ENCODE peak calls at places on chromosomes 3 and 15, in four cellular contexts. V is HCT116, W is keratinocyte, Q is GM23338. G is an unnamed sample.

GRCh38 chr15:74906193-74906449 is 530 bp downstream of the FAM219B start:
- DNase-seq in V (no peak), W (no peak), Q (peak; percentile 57), G (peak; percentile 35)

GRCh38 chr3:13215940-13216546 is 142.8 kb upstream of the IQSEC1 start:
- DNase-seq in Q (no peak), V (peak; percentile 31), W (no peak), G (peak; percentile 80)

GRCh38 chr15:41695750-41696436 is 35.7 kb downstream of the MGA start:
- DNase-seq in V (peak; percentile 24), W (no peak), Q (peak; percentile 45), G (no peak)

GRCh38 chr3:12545473-12545791 is at the start of gene MKRN2OS:
- DNase-seq in W (peak; percentile 45), Q (peak; percentile 92), V (peak; percentile 29), G (peak; percentile 81)

GRCh38 chr3:52093751-52094525 is 37.6 kb upstream of the DUSP7 start:
- DNase-seq in V (no peak), Q (no peak), W (no peak), G (no peak)

GRCh38 chr15:41115088-41115651 is 910 bp downstream of the INO80 start:
- DNase-seq in V (peak; percentile 37), Q (peak; percentile 80), W (peak; percentile 25), G (no peak)

GRCh38 chr15:70505411-70505919 is 257.9 kb downstream of the UACA start:
- DNase-seq in Q (no peak), W (peak; percentile 88), V (peak; percentile 75), G (peak; percentile 74)

GRCh38 chr3:95200384-95200783 is 1137.5 kb downstream of the NSUN3 start:
- DNase-seq in W (no peak), Q (no peak), V (no peak), G (no peak)

GRCh38 chr15:77702211-77702957 is 69.7 kb upstream of the LINGO1 start:
- DNase-seq in V (no peak), Q (peak; percentile 93), W (no peak), G (peak; percentile 35)

GRCh38 chr3:196180346-196180745 is 30.9 kb downstream of the ZDHHC19 start:
- DNase-seq in Q (no peak), W (no peak), V (no peak), G (no peak)

GRCh38 chr15:93135997-93136397 is 47.0 kb upstream of the RGMA start:
- DNase-seq in W (no peak), Q (no peak), V (no peak), G (no peak)

GRCh38 chr3:141405581-141405980 is 37.3 kb downstream of the ZBTB38 start:
- DNase-seq in Q (no peak), W (no peak), V (no peak), G (no peak)

GRCh38 chr3:64267774-64268604 is 42.7 kb upstream of the PRICKLE2 start:
- DNase-seq in V (no peak), Q (peak; percentile 88), W (no peak), G (peak; percentile 22)

GRCh38 chr3:29694783-29695182 is 413.9 kb downstream of the RBMS3 start:
- DNase-seq in W (peak; percentile 72), V (peak; percentile 42), Q (peak; percentile 48), G (peak; percentile 43)

GRCh38 chr3:23666818-23667217 is 138.9 kb upstream of the UBE2E1 start:
- DNase-seq in W (no peak), V (no peak), Q (no peak), G (no peak)

GRCh38 chr3:169243122-169243521 is 420.4 kb downstream of the MECOM start:
- DNase-seq in V (no peak), Q (no peak), W (no peak), G (no peak)

GRCh38 chr3:187918081-187918644 is 172.9 kb upstream of the BCL6 start:
- DNase-seq in Q (peak; percentile 22), W (no peak), V (no peak), G (no peak)

GRCh38 chr3:72891053-72891855 is 3.4 kb downstream of the GXYLT2 start:
- DNase-seq in Q (no peak), W (peak; percentile 49), V (no peak), G (peak; percentile 41)

GRCh38 chr15:87959080-87959479 is 297.5 kb downstream of the NTRK3 start:
- DNase-seq in Q (peak; percentile 59), V (no peak), W (no peak), G (no peak)

GRCh38 chr15:55226127-55226526 is 29.4 kb upstream of the RSL24D1 start:
- DNase-seq in V (no peak), W (no peak), Q (no peak), G (no peak)

GRCh38 chr3:108471346-108471935 is 39.0 kb downstream of the MYH15 start:
- DNase-seq in V (peak; percentile 68), Q (no peak), W (no peak), G (peak; percentile 24)

GRCh38 chr3:101521251-101521701 is 8.3 kb upstream of the SENP7 start:
- DNase-seq in Q (no peak), V (no peak), W (no peak), G (no peak)

GRCh38 chr3:72702997-72703396 is 145.2 kb downstream of the SHQ1 start:
- DNase-seq in V (no peak), W (no peak), Q (no peak), G (no peak)

GRCh38 chr3:62238003-62238402 is 135.3 kb downstream of the FEZF2 start:
- DNase-seq in W (no peak), V (no peak), Q (no peak), G (no peak)

GRCh38 chr3:129552287-129553050 is 9.5 kb downstream of the H1-8 start:
- DNase-seq in Q (no peak), V (no peak), W (no peak), G (no peak)

DNA sequence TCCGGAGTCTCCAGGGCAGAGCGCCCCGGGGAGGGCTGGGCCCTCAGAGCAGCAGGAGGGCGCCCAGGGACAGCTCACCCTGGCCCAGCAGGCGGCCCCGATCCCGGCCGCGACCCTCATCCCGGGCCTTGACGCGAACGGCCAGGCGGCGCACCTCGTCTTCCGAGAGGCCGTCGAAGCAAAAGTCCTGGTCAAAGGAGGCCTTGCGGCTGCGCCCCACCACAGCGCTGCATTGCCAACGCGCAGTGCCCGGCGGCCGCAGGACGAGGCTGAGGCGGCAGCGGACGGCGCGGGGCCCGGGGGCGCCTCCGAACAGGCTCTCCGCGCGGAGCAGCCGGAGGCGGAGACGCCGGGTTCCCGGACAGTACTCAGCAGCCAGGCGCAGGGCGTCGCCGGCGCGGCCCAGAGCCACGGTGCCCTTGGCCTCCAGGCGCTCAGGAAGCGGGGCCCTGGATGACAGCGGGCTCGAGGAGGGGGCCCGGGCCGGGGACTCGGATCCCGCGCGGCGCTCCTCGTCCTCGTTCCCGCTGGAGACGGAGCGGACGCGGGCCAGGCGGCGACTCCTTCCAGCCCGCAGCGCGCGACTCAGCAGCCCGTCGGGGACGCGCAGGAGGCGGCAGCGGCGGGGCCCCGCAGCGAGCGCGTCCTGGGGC is 1.1 kb downstream of the C2CD4B start:
- DNase-seq in W (no peak), Q (peak; percentile 68), V (no peak), G (no peak)
- TF ChIP-seq EZH2 in W (peak; percentile 88), Q (peak; percentile 9), V (no peak), G (no peak)

DNA sequence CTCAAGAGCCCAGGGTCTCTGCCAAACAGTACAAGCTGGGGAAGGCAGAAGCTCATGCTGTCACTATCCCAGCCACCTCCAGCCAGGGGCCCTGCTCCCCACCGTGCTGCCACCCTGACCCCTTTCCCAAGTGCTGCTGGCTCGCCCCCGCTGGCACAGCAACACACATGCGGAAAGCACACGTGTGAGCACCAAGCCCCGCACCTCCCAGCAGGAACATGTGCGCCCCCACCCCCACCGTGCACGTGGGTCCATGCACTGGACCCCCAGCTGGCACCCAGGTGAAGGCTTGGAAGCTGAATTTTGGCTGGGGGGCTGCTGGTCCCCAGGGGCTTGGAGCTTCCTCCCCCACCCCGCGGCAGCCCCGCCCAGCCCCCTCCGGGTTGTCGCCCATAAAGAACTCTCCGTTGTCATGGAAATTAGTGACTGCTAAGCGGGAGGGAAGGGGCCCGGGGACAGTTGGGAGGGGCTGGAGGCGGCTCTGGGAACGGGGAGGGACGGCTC is 703 bp downstream of the CAMKV start:
- DNase-seq in W (no peak), Q (peak; percentile 80), V (no peak), G (no peak)
- TF ChIP-seq EZH2 in W (no peak), Q (no peak), V (no peak), G (no peak)

GRCh38 chr3:137771401-137772230 is 7.5 kb downstream of the SOX14 start:
- DNase-seq in V (no peak), Q (peak; percentile 72), W (no peak), G (no peak)
- TF ChIP-seq EZH2 in V (no peak), Q (peak; percentile 89), W (peak; percentile 97), G (no peak)

GRCh38 chr15:96359772-96360498 is 29.4 kb downstream of the NR2F2 start:
- DNase-seq in W (no peak), V (no peak), Q (peak; percentile 69), G (no peak)

GRCh38 chr15:96356494-96357455 is 26.3 kb downstream of the NR2F2 start:
- DNase-seq in Q (peak; percentile 87), W (no peak), V (peak; percentile 72), G (peak; percentile 67)

GRCh38 chr15:96359371-96359771 is 28.9 kb downstream of the NR2F2 start:
- DNase-seq in V (no peak), Q (peak; percentile 45), W (no peak), G (no peak)

GRCh38 chr15:96358795-96359190 is 28.3 kb downstream of the NR2F2 start:
- DNase-seq in V (no peak), W (no peak), Q (no peak), G (no peak)

GRCh38 chr15:96358006-96358794 is 27.7 kb downstream of the NR2F2 start:
- DNase-seq in W (no peak), Q (peak; percentile 45), V (no peak), G (no peak)
- TF ChIP-seq EZH2 in W (no peak), Q (peak; percentile 79), V (no peak), G (no peak)

GRCh38 chr15:96037584-96037983 is 292.9 kb upstream of the NR2F2 start:
- DNase-seq in W (no peak), V (no peak), Q (no peak), G (no peak)
- TF ChIP-seq EZH2 in W (no peak), V (no peak), Q (no peak), G (no peak)

DNA sequence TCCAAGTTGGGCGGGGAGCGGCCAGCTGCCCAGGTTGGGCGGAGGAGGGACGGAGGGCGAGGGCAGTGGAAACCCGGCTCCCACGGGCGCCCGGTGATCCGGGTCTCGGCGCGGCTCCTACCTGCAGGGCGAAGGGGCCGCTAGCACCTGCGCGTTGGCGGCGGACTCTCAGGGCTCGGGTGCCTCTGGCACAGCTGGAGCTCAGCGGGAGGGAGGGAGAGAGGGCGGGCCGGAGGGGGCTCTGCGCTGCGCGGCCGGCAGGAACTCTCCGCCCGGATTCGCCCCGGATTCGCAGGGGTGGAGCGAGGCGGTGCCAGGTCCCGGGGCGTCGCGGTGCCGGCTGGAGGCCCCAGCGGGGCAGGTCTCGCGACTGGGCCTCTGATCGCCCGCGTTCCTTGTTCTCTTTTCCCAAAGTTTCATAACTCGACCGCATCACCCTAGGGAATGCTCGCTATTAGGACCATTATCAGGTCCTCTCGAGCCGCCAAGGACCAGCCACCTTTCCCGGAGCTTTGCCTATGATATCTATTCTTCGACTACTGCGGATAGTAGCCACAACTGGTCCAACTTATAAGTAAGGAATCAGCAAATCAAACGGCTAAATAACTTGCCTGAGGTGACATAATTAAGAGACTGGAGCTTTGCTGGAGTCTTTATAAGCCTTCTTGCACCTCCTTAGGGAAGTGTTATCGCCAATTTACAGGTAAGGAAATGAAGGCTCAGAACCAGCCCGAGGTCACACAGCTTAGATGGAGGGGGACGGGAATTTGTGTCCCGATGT is at the start of gene PLD1:
- DNase-seq in W (no peak), V (peak; percentile 63), Q (peak; percentile 71), G (no peak)
- TF ChIP-seq EZH2 in W (no peak), V (no peak), Q (no peak), G (no peak)

GRCh38 chr15:28107111-28107893 is 8.2 kb upstream of the OCA2 start:
- DNase-seq in V (no peak), Q (peak; percentile 63), W (no peak), G (no peak)
- TF ChIP-seq EZH2 in V (no peak), Q (peak; percentile 80), W (peak; percentile 68), G (no peak)